ENCODE peak calls at places on chromosomes 4 and X, in four cellular contexts. T, Q, O and J are unnamed samples.

GRCh38 chr4:71663780-71664179 is 120.1 kb downstream of the GC start:
- DNase-seq in T (no peak), Q (no peak), O (no peak), J (no peak)

GRCh38 chr4:77209936-77210335 is 52.9 kb downstream of the CCNG2 start:
- DNase-seq in T (no peak), Q (no peak), O (no peak), J (no peak)

GRCh38 chr4:76830612-76831474 is 67.1 kb downstream of the SOWAHB start:
- DNase-seq in T (no peak), Q (no peak), O (no peak), J (peak; percentile 10)

GRCh38 chr4:86633854-86634253 is 39.7 kb downstream of the PTPN13 start:
- DNase-seq in T (no peak), Q (no peak), O (no peak), J (no peak)

GRCh38 chr4:13605330-13605729 is 22.2 kb downstream of the BOD1L1 start:
- DNase-seq in T (no peak), Q (no peak), O (no peak), J (no peak)

GRCh38 chrX:102976290-102976689 is 39.2 kb downstream of the RAB40AL start:
- DNase-seq in T (no peak), Q (no peak), O (no peak), J (no peak)

GRCh38 chr4:41575207-41575606 is 37.2 kb downstream of the LIMCH1 start:
- DNase-seq in T (no peak), Q (no peak), O (no peak), J (no peak)

GRCh38 chr4:10086506-10087120 is 30.0 kb downstream of the WDR1 start:
- DNase-seq in T (no peak), Q (peak; percentile 7), O (peak; percentile 52), J (no peak)

GRCh38 chr4:3640587-3640962 is 108.4 kb upstream of the LRPAP1 start:
- DNase-seq in T (no peak), Q (no peak), O (no peak), J (no peak)

GRCh38 chr4:137531951-137532868 is at the start of gene PCDH18:
- DNase-seq in T (no peak), Q (peak; percentile 59), O (peak; percentile 95), J (peak; percentile 83)

GRCh38 chr4:156710571-156711195 is 260.9 kb downstream of the PDGFC start:
- DNase-seq in T (no peak), Q (no peak), O (no peak), J (no peak)

GRCh38 chr4:174521800-174522182 is 497 bp downstream of the HPGD start:
- DNase-seq in T (peak; percentile 13), Q (peak; percentile 19), O (no peak), J (no peak)

GRCh38 chr4:128858875-128859696 is 49.6 kb downstream of the JADE1 start:
- DNase-seq in T (no peak), Q (no peak), O (no peak), J (no peak)

GRCh38 chr4:84677093-84677492 is 94.2 kb downstream of the CDS1 start:
- DNase-seq in T (no peak), Q (no peak), O (no peak), J (no peak)

GRCh38 chr4:47705326-47705981 is 132.4 kb downstream of the CORIN start:
- DNase-seq in T (peak; percentile 13), Q (peak; percentile 46), O (no peak), J (no peak)

GRCh38 chr4:13881880-13882279 is 254.4 kb upstream of the BOD1L1 start:
- DNase-seq in T (no peak), Q (no peak), O (no peak), J (no peak)

GRCh38 chrX:57227691-57228090 is 58.8 kb upstream of the FAAH2 start:
- DNase-seq in T (peak; percentile 7), Q (no peak), O (no peak), J (no peak)

GRCh38 chr4:61380865-61381264 is 180.7 kb downstream of the ADGRL3 start:
- DNase-seq in T (no peak), Q (no peak), O (no peak), J (no peak)

GRCh38 chrX:103628386-103629290 is at the start of gene TCEAL1:
- DNase-seq in T (peak; percentile 5), Q (peak; percentile 52), O (peak; percentile 73), J (no peak)

GRCh38 chr4:36285784-36286480 is 4.5 kb downstream of the DTHD1 start:
- DNase-seq in T (no peak), Q (no peak), O (no peak), J (no peak)

GRCh38 chrX:38275615-38276014 is 51.7 kb downstream of the RPGR start:
- DNase-seq in T (no peak), Q (no peak), O (no peak), J (no peak)

GRCh38 chrX:39984191-39984956 is 113.4 kb downstream of the BCOR start:
- DNase-seq in T (peak; percentile 44), Q (no peak), O (no peak), J (no peak)

GRCh38 chr4:7330031-7330596 is 104.6 kb downstream of the PSAPL1 start:
- DNase-seq in T (no peak), Q (no peak), O (no peak), J (no peak)
- TF ChIP-seq POLR2AphosphoS5 in T (no peak), Q (no peak), O (no peak), J (no peak)

GRCh38 chrX:108316456-108316855 is 121.8 kb downstream of the COL4A6 start:
- DNase-seq in T (no peak), Q (no peak), O (no peak), J (no peak)
- TF ChIP-seq POLR2AphosphoS5 in T (no peak), Q (no peak), O (no peak), J (no peak)

GRCh38 chrX:47587091-47587891 is 5.1 kb downstream of the TIMP1 start:
- DNase-seq in T (no peak), Q (no peak), O (no peak), J (no peak)
- TF ChIP-seq POLR2AphosphoS5 in T (peak; percentile 58), Q (no peak), O (no peak), J (no peak)

DNA sequence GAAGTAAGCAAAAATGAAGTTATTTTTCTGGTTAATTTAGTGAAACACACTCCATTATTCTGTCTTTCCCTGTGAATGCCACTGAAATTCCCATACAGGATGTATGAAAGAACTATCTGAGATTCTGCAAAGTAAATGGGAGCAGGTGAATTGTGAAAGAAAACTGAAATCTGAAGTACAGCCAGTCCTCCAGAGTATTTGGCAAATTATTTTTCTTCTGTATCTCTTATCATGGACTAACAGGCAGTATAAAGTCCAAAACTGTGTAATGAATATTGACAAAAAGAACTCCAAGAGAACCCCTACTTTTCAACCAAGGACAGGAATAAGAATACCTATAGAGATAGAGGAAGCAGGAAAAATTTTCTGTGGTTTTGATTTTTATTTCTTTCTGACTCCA is 40.8 kb upstream of the AR start:
- DNase-seq in T (no peak), Q (no peak), O (no peak), J (no peak)
- TF ChIP-seq POLR2AphosphoS5 in T (no peak), Q (no peak), O (no peak), J (no peak)

GRCh38 chr4:152537881-152538280 is 2.0 kb upstream of the FBXW7 start:
- DNase-seq in T (no peak), Q (no peak), O (no peak), J (no peak)

GRCh38 chr4:152535903-152536544 is at the start of gene FBXW7:
- DNase-seq in T (peak; percentile 97), Q (peak; percentile 97), O (peak; percentile 99), J (peak; percentile 94)

GRCh38 chr4:152535236-152535902 is 523 bp downstream of the FBXW7 start:
- DNase-seq in T (peak; percentile 38), Q (peak; percentile 64), O (peak; percentile 73), J (no peak)

GRCh38 chr4:152534541-152535231 is 1.2 kb downstream of the FBXW7 start:
- DNase-seq in T (peak; percentile 38), Q (peak; percentile 52), O (peak; percentile 74), J (no peak)

GRCh38 chr4:152536545-152537182 is 772 bp upstream of the FBXW7 start:
- DNase-seq in T (peak; percentile 39), Q (peak; percentile 52), O (no peak), J (no peak)
- TF ChIP-seq POLR2AphosphoS5 in T (no peak), Q (no peak), O (no peak), J (no peak)

DNA sequence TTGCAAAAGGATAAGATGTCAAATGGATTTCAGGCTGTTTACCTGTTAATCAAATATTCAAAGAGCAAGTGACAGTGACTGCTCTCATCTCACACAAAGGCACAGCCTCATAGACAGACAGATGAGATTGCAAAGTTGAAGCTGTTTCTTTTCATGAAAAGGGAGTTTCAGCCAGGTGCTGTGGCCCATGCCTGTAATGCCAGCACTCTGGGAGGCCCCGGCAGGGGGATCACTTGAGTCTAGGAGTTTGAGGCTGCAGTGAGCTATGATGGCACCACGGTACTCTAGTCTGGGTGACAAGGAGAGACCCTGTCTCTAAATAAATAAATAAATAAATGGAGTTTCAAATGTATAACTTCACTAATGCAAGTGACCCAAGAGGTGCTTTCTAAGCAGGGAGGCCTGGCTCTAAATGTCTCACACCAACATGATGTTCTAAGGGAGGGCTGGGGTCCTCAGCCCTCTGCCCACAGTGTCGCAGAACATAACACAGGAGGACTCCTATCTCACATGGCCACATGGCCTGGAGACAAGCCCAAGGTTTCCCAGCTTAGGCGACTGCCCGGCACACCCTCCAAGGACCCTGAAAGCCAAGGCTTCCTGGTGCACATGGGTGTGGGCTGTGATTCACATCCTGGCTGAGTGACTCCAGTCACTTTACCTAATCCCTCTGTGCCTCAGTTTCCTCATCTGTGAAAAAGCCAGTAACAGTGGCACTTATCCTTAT is 26.8 kb downstream of the PPP2R2C start:
- DNase-seq in T (no peak), Q (no peak), O (no peak), J (no peak)
- TF ChIP-seq POLR2AphosphoS5 in T (no peak), Q (no peak), O (no peak), J (no peak)

DNA sequence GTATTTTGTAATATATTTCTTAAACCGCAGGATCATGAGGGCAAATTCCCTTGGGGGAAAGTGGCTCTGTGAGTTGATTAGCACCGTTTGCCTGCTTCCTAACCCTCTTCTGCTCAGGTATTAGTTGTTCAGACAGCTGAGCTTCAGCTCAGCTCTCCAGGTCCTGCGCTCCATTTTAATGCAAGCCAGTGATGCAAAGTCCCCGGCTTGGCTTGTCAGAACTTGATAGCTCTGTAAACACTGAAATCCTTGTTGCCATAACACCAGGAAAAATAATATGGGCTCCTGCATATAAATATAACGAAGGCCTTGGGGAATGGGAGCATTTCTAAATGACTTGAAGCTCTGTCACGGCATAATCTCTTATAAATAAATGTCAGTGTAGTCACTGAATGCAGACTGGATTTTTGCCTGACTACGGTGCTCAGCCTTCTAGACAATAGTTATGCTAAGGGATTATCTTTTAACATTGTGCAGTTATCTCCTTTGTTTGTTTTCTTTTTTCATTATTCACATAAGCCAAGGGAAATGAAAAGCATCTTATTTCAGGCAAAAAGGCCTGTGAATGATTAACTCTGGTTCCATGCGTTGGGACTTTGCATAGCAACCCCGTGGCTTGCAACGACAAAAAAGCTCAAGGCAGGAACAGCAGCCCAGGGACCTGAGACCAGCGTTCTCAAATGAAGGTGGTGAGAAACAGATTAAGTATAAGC is 253.2 kb downstream of the SPRY1 start:
- DNase-seq in T (no peak), Q (no peak), O (peak; percentile 71), J (no peak)
- TF ChIP-seq POLR2AphosphoS5 in T (no peak), Q (no peak), O (peak; percentile 30), J (no peak)

DNA sequence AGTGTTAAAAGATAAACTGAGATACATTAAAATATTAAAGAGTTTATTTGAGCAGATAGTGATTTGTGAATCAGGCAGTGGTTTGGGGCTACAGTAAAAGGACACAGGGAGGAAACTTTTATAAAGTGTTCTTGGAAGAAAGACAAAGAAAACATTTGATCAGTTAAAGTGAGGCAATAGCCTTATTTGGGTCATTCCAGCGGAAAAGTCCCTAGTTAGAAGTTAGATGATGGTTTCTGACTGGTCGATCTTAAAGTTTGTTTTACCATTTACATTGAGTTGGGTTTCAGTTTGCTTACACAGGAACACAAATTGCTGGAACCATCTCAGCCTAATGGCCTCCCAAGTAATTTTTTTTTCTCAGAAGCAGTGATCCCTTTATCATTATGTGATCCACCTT is 69.7 kb downstream of the PPP1R2C start:
- DNase-seq in T (no peak), Q (no peak), O (no peak), J (no peak)
- TF ChIP-seq POLR2AphosphoS5 in T (no peak), Q (no peak), O (no peak), J (no peak)

GRCh38 chr4:173237152-173237551 is 68.5 kb downstream of the GALNT7 start:
- DNase-seq in T (no peak), Q (peak; percentile 22), O (no peak), J (peak; percentile 96)
- TF ChIP-seq POLR2AphosphoS5 in T (no peak), Q (no peak), O (no peak), J (peak; percentile 67)